ENCODE peak calls at places on chromosomes 3 and 15, in five cellular contexts. One of them, this sample, is unnamed.

GRCh38 chr15:31337352-31338031 is 10.9 kb downstream of the KLF13 start:
- ATAC-seq in lung: no peak
- ATAC-seq in body of pancreas: no peak
- ATAC-seq in right cardiac atrium: no peak
- ATAC-seq in Panc1: no peak
- ATAC-seq in this sample: no peak

GRCh38 chr15:33098082-33099058 is 96.1 kb downstream of the FMN1 start:
- ATAC-seq in lung: no peak
- ATAC-seq in body of pancreas: no peak
- ATAC-seq in right cardiac atrium: no peak
- ATAC-seq in Panc1: peak
- ATAC-seq in this sample: no peak

GRCh38 chr3:127796045-127796720 is 26.1 kb downstream of the MGLL start:
- ATAC-seq in lung: no peak
- ATAC-seq in body of pancreas: no peak
- ATAC-seq in right cardiac atrium: peak
- ATAC-seq in Panc1: no peak
- ATAC-seq in this sample: no peak

GRCh38 chr15:66862111-66862815 is 160.2 kb downstream of the SMAD6 start:
- ATAC-seq in lung: no peak
- ATAC-seq in body of pancreas: no peak
- ATAC-seq in right cardiac atrium: no peak
- ATAC-seq in Panc1: peak
- ATAC-seq in this sample: no peak

GRCh38 chr15:35427091-35427490 is 118.9 kb downstream of the DPH6 start:
- ATAC-seq in lung: no peak
- ATAC-seq in body of pancreas: no peak
- ATAC-seq in right cardiac atrium: no peak
- ATAC-seq in Panc1: no peak
- ATAC-seq in this sample: no peak

GRCh38 chr15:92277776-92278175 is 115.9 kb upstream of the ST8SIA2 start:
- ATAC-seq in lung: no peak
- ATAC-seq in body of pancreas: no peak
- ATAC-seq in right cardiac atrium: peak
- ATAC-seq in Panc1: peak
- ATAC-seq in this sample: no peak

GRCh38 chr3:59180006-59180405 is 130.2 kb upstream of the CFAP20DC start:
- ATAC-seq in lung: no peak
- ATAC-seq in body of pancreas: no peak
- ATAC-seq in right cardiac atrium: no peak
- ATAC-seq in Panc1: no peak
- ATAC-seq in this sample: no peak

GRCh38 chr15:60720493-60721231 is 241.7 kb upstream of the ICE2 start:
- ATAC-seq in lung: no peak
- ATAC-seq in body of pancreas: peak
- ATAC-seq in right cardiac atrium: no peak
- ATAC-seq in Panc1: no peak
- ATAC-seq in this sample: peak

GRCh38 chr3:43871627-43872245 is 181.0 kb downstream of the ABHD5 start:
- ATAC-seq in lung: no peak
- ATAC-seq in body of pancreas: no peak
- ATAC-seq in right cardiac atrium: no peak
- ATAC-seq in Panc1: no peak
- ATAC-seq in this sample: no peak

GRCh38 chr15:52360229-52361203 is 64.9 kb upstream of the MYO5C start:
- ATAC-seq in lung: no peak
- ATAC-seq in body of pancreas: no peak
- ATAC-seq in right cardiac atrium: no peak
- ATAC-seq in Panc1: no peak
- ATAC-seq in this sample: no peak

GRCh38 chr3:101865751-101866509 is 16.6 kb downstream of the NFKBIZ start:
- ATAC-seq in lung: no peak
- ATAC-seq in body of pancreas: peak
- ATAC-seq in right cardiac atrium: no peak
- ATAC-seq in Panc1: no peak
- ATAC-seq in this sample: no peak

GRCh38 chr3:56914646-56915045 is 112.9 kb upstream of the ARHGEF3 start:
- ATAC-seq in lung: no peak
- ATAC-seq in body of pancreas: no peak
- ATAC-seq in right cardiac atrium: no peak
- ATAC-seq in Panc1: no peak
- ATAC-seq in this sample: peak

GRCh38 chr3:15527031-15527459 is 5.5 kb upstream of the COLQ start:
- ATAC-seq in lung: no peak
- ATAC-seq in body of pancreas: peak
- ATAC-seq in right cardiac atrium: peak
- ATAC-seq in Panc1: no peak
- ATAC-seq in this sample: no peak

GRCh38 chr15:85125056-85125661 is 143.5 kb downstream of the PDE8A start:
- ATAC-seq in lung: no peak
- ATAC-seq in body of pancreas: no peak
- ATAC-seq in right cardiac atrium: no peak
- ATAC-seq in Panc1: no peak
- ATAC-seq in this sample: no peak

This sample was measured in activated T-helper 17 cell treated with anti-CD3 and anti-CD28 coated beads, Interleukin-2, amount 50 U/mL, for 72 hours.